ENCODE peak calls at places on chromosome 11, in six cellular contexts. K, I, D, H, G and X are unnamed samples.

GRCh38 chr11:88352139-88352538 is 14.6 kb upstream of the CTSC start:
- DNase-seq in K (no peak), I (peak; percentile 19), H (no peak), D (peak; percentile 30), G (no peak), X (no peak)

GRCh38 chr11:102666331-102666957 is 39.1 kb downstream of the MMP27 start:
- DNase-seq in K (no peak), H (no peak), I (peak; percentile 64), D (peak; percentile 60), G (peak; percentile 69), X (peak; percentile 30)

GRCh38 chr11:127677813-127678212 is 677.2 kb upstream of the KIRREL3 start:
- DNase-seq in D (no peak), G (no peak), H (no peak), K (no peak), I (no peak), X (no peak)

GRCh38 chr11:72615329-72615728 is 58.9 kb downstream of the PDE2A start:
- DNase-seq in K (no peak), H (no peak), I (no peak), G (no peak), D (no peak), X (no peak)

GRCh38 chr11:94675788-94676187 is 92.4 kb upstream of the AMOTL1 start:
- DNase-seq in I (no peak), K (no peak), H (no peak), G (no peak), D (peak; percentile 4), X (no peak)

GRCh38 chr11:95435192-95435591 is 204.2 kb upstream of the SESN3 start:
- DNase-seq in D (no peak), H (no peak), K (no peak), I (no peak), G (no peak), X (no peak)

GRCh38 chr11:68335693-68336092 is 23.3 kb downstream of the LRP5 start:
- DNase-seq in D (no peak), G (no peak), I (no peak), H (no peak), K (no peak), X (no peak)

GRCh38 chr11:824292-824880 is 3.3 kb upstream of the CRACR2B start:
- DNase-seq in G (no peak), D (no peak), H (no peak), I (no peak), K (no peak), X (no peak)

GRCh38 chr11:130150790-130151189 is 8.8 kb upstream of the ST14 start:
- DNase-seq in I (no peak), D (no peak), K (no peak), H (no peak), G (no peak), X (no peak)

GRCh38 chr11:108733479-108734116 is 68.7 kb downstream of the DDX10 start:
- DNase-seq in K (no peak), I (peak; percentile 39), H (no peak), G (peak; percentile 24), D (peak; percentile 62), X (no peak)

GRCh38 chr11:6259638-6260019 is at the start of gene CCKBR:
- DNase-seq in H (peak; percentile 75), D (no peak), G (no peak), I (no peak), K (peak; percentile 65), X (peak; percentile 43)

GRCh38 chr11:94776351-94777321 is 8.5 kb downstream of the AMOTL1 start:
- DNase-seq in I (peak; percentile 68), G (peak; percentile 81), K (no peak), H (no peak), D (peak; percentile 74), X (no peak)

GRCh38 chr11:83192846-83193245 is 666 bp upstream of the ANKRD42 start:
- DNase-seq in D (no peak), H (no peak), G (peak; percentile 91), K (no peak), I (no peak), X (no peak)

GRCh38 chr11:130672911-130673310 is 224.5 kb downstream of the ADAMTS15 start:
- DNase-seq in I (no peak), D (peak; percentile 13), K (no peak), H (no peak), G (peak; percentile 74), X (no peak)

GRCh38 chr11:58923300-58923788 is 15.9 kb upstream of the GLYATL1 start:
- DNase-seq in K (peak; percentile 78), G (peak; percentile 36), D (peak; percentile 46), H (peak; percentile 57), I (peak; percentile 40), X (no peak)

GRCh38 chr11:76783294-76783900 is at the start of gene TSKU:
- DNase-seq in D (no peak), G (peak; percentile 37), K (peak; percentile 81), H (peak; percentile 92), I (no peak), X (peak; percentile 76)

GRCh38 chr11:45163956-45164575 is 17.6 kb downstream of the PRDM11 start:
- DNase-seq in H (no peak), G (no peak), I (no peak), K (no peak), D (peak; percentile 15), X (no peak)

GRCh38 chr11:252666-253065 is 15.9 kb downstream of the PSMD13 start:
- DNase-seq in D (no peak), K (no peak), I (no peak), H (no peak), G (no peak), X (no peak)

GRCh38 chr11:103609117-103610066 is 427.0 kb upstream of the DDI1 start:
- DNase-seq in H (no peak), G (peak; percentile 72), I (peak; percentile 95), K (peak; percentile 48), D (peak; percentile 96), X (no peak)

GRCh38 chr11:1909524-1909923 is 10.0 kb upstream of the TNNT3 start:
- DNase-seq in G (no peak), H (no peak), I (no peak), D (no peak), K (no peak), X (no peak)

GRCh38 chr11:120223793-120224192 is 13.0 kb downstream of the OAF start:
- DNase-seq in I (no peak), K (no peak), D (no peak), G (no peak), H (no peak), X (no peak)
- H3K14ac ChIP-seq in I (no peak overlapping the region), K (no peak overlapping the region), D (no peak overlapping the region), G (no peak overlapping the region), H (no peak overlapping the region), X (no peak overlapping the region)

GRCh38 chr11:65498977-65499712 is at the start of gene MALAT1:
- DNase-seq in D (peak; percentile 94), I (peak; percentile 97), G (peak; percentile 98), H (peak; percentile 99), K (peak; percentile 83), X (peak; percentile 95)
- H2AK5ac ChIP-seq in D (peak within 1 kb of the TSS; percentile 98), I (peak within 1 kb of the TSS; percentile 76), G (peak within 1 kb of the TSS; percentile 94), H (peak within 1 kb of the TSS; percentile 99), K (peak within 1 kb of the TSS; percentile 96), X (peak within 1 kb of the TSS; percentile 91)

GRCh38 chr11:123047265-123047946 is 14.5 kb downstream of the HSPA8 start:
- DNase-seq in K (no peak), D (no peak), G (no peak), H (no peak), I (no peak), X (no peak)
- H4K91ac ChIP-seq in K (no peak overlapping the region), D (no peak overlapping the region), G (no peak overlapping the region), H (no peak overlapping the region), I (no peak overlapping the region), X (no peak overlapping the region)

GRCh38 chr11:12812849-12813248 is 138.6 kb downstream of the TEAD1 start:
- DNase-seq in G (no peak), H (no peak), I (no peak), K (no peak), D (no peak), X (no peak)

GRCh38 chr11:12808519-12808918 is 134.3 kb downstream of the TEAD1 start:
- DNase-seq in D (peak; percentile 76), I (peak; percentile 69), H (no peak), K (no peak), G (peak; percentile 39), X (no peak)

GRCh38 chr11:12811861-12812260 is 137.6 kb downstream of the TEAD1 start:
- DNase-seq in I (no peak), G (no peak), H (no peak), D (no peak), K (no peak), X (no peak)

GRCh38 chr11:12807621-12808020 is 133.4 kb downstream of the TEAD1 start:
- DNase-seq in H (no peak), D (no peak), G (no peak), K (no peak), I (no peak), X (no peak)

GRCh38 chr11:12810497-12810896 is 136.3 kb downstream of the TEAD1 start:
- DNase-seq in H (no peak), G (no peak), K (no peak), D (peak; percentile 64), I (peak; percentile 41), X (no peak)
- H3K14ac ChIP-seq in H (no peak overlapping the region), G (no peak overlapping the region), K (no peak overlapping the region), D (peak overlapping the region; percentile 56), I (no peak overlapping the region), X (no peak overlapping the region)